ENCODE peak calls at places on chromosomes 1 and 21, in six cellular contexts. B, F, L, M, I and U are unnamed samples.

GRCh38 chr1:14441302-14441741 is 157.2 kb upstream of the KAZN start:
- DNase-seq in B (no peak), F (no peak), L (no peak), M (peak), I (no peak), U (peak)

GRCh38 chr1:176073524-176074157 is 133.4 kb downstream of the COP1 start:
- DNase-seq in B (no peak), F (no peak), L (peak), M (peak), I (no peak), U (peak)

GRCh38 chr1:203287109-203287893 is 18.0 kb upstream of the BTG2 start:
- DNase-seq in B (peak), F (no peak), L (peak), M (no peak), I (peak), U (no peak)

GRCh38 chr21:27725916-27726315 is 759.0 kb upstream of the ADAMTS5 start:
- DNase-seq in B (no peak), F (no peak), L (no peak), M (peak), I (no peak), U (peak)

GRCh38 chr1:10537082-10537766 is 62.5 kb downstream of the PEX14 start:
- DNase-seq in B (no peak), F (no peak), L (no peak), M (no peak), I (no peak), U (no peak)

GRCh38 chr1:245124644-245125043 is 30.1 kb upstream of the KIF26B start:
- DNase-seq in B (no peak), F (no peak), L (no peak), M (no peak), I (no peak), U (no peak)

GRCh38 chr21:44333701-44334636 is 5.2 kb downstream of the CFAP410 start:
- DNase-seq in B (no peak), F (no peak), L (no peak), M (no peak), I (no peak), U (no peak)

GRCh38 chr1:16073490-16074104 is at the start of gene FAM131C:
- DNase-seq in B (no peak), F (no peak), L (peak), M (no peak), I (peak), U (no peak)

GRCh38 chr1:24166988-24167387 is 20.1 kb downstream of the IFNLR1 start:
- DNase-seq in B (no peak), F (no peak), L (no peak), M (no peak), I (no peak), U (no peak)

GRCh38 chr21:29091032-29091431 is 17.6 kb upstream of the CCT8 start:
- DNase-seq in B (no peak), F (no peak), L (no peak), M (peak), I (no peak), U (peak)

GRCh38 chr1:60280256-60280655 is 206.7 kb upstream of the C1orf87 start:
- DNase-seq in B (no peak), F (no peak), L (no peak), M (no peak), I (no peak), U (peak)

GRCh38 chr1:24909388-24909898 is 20.6 kb downstream of the RUNX3 start:
- DNase-seq in B (peak), F (peak), L (no peak), M (peak), I (no peak), U (peak)

GRCh38 chr1:7967651-7968050 is 6.1 kb downstream of the PARK7 start:
- DNase-seq in B (no peak), F (no peak), L (no peak), M (no peak), I (no peak), U (no peak)

GRCh38 chr1:240245629-240246020 is 153.9 kb downstream of the FMN2 start:
- DNase-seq in B (no peak), F (no peak), L (no peak), M (no peak), I (no peak), U (no peak)

GRCh38 chr1:23344987-23345472 is 946 bp upstream of the HNRNPR start:
- DNase-seq in B (no peak), F (no peak), L (no peak), M (no peak), I (no peak), U (no peak)

GRCh38 chr1:65066766-65067490 is 81.1 kb upstream of the AK4 start:
- DNase-seq in B (peak), F (peak), L (peak), M (peak), I (peak), U (no peak)

GRCh38 chr1:11838349-11839272 is 9.0 kb downstream of the NPPA start:
- DNase-seq in B (peak), F (peak), L (peak), M (peak), I (peak), U (no peak)

GRCh38 chr1:80892452-80892995 is 908.2 kb upstream of the ADGRL2 start:
- DNase-seq in B (no peak), F (no peak), L (no peak), M (peak), I (no peak), U (no peak)

GRCh38 chr1:181587870-181588438 is 104.6 kb downstream of the CACNA1E start:
- DNase-seq in B (no peak), F (no peak), L (no peak), M (no peak), I (no peak), U (no peak)

GRCh38 chr1:197029749-197030148 is 37.3 kb downstream of the F13B start:
- DNase-seq in B (no peak), F (no peak), L (no peak), M (no peak), I (no peak), U (no peak)

GRCh38 chr21:35426484-35426883 is 377.4 kb upstream of the RUNX1 start:
- DNase-seq in B (no peak), F (no peak), L (no peak), M (no peak), I (no peak), U (no peak)

GRCh38 chr1:43309626-43310025 is 8.8 kb downstream of the TIE1 start:
- DNase-seq in B (no peak), F (no peak), L (no peak), M (no peak), I (no peak), U (no peak)

GRCh38 chr1:212454741-212455140 is 22.0 kb downstream of the NENF start:
- DNase-seq in B (no peak), F (no peak), L (no peak), M (no peak), I (no peak), U (no peak)

GRCh38 chr1:172680733-172681275 is 21.9 kb downstream of the FASLG start:
- DNase-seq in B (no peak), F (no peak), L (no peak), M (no peak), I (no peak), U (no peak)

GRCh38 chr1:154468480-154469240 is 33.4 kb upstream of the TDRD10 start:
- DNase-seq in B (no peak), F (no peak), L (no peak), M (no peak), I (no peak), U (no peak)

GRCh38 chr1:32886012-32886827 is at the start of gene HPCA:
- DNase-seq in B (peak), F (no peak), L (no peak), M (peak), I (no peak), U (no peak)

GRCh38 chr1:187474266-187474665 is 645.5 kb downstream of the PLA2G4A start:
- DNase-seq in B (no peak), F (no peak), L (no peak), M (peak), I (no peak), U (peak)

GRCh38 chr1:198934901-198935301 is 296.1 kb downstream of the PTPRC start:
- DNase-seq in B (no peak), F (no peak), L (peak), M (no peak), I (peak), U (no peak)

GRCh38 chr1:107739183-107739582 is 225.8 kb downstream of the VAV3 start:
- DNase-seq in B (no peak), F (no peak), L (peak), M (no peak), I (no peak), U (no peak)

DNA sequence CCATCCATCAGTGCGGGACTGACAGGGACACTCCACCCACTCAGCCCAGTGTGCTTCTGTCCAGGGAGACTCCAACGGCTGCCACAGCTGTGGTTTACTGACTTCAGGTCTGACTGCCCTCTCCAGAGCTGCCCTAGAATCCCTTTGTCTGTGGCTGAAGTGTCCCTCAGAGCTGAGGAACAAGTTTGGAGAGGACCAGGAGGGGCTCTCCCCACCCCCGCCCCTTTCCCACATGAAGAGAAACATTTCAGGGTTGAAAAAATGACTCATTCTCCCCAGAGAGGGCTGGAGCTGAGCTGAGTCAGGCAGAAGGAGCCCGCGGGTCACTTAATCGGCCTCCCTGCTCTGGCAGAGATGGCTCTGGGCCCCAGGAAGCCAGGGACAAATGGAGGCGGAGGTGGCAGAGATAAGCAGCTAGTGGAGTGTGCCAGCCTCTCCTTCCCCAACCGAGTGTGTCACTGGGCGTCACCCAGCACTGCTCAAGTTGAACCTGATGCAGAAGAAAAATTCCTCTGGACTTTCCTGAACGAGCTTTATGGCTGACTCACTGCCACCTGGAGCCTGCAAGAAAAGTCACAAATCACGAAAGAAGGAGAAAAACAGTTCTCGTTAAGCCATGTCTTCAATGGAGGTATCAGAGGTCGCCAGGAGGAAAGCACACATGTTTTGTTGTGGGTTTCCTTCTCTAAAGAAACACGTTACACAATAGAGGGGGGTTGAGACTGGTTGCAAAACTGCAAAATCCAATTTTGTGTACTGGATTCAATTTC is 34.3 kb upstream of the ECE1 start:
- DNase-seq in B (peak), F (peak), L (peak), M (peak), I (peak), U (peak)
- H3K4me3 ChIP-seq in B (peak), F (no peak), L (peak), M (no peak), I (peak), U (no peak)

GRCh38 chr1:30807318-30808066 is 49.9 kb upstream of the LAPTM5 start:
- DNase-seq in B (peak), F (no peak), L (no peak), M (no peak), I (no peak), U (peak)

GRCh38 chr1:30808067-30808662 is 50.6 kb upstream of the LAPTM5 start:
- DNase-seq in B (no peak), F (no peak), L (no peak), M (no peak), I (no peak), U (no peak)

GRCh38 chr1:30805301-30806003 is 47.9 kb upstream of the LAPTM5 start:
- DNase-seq in B (no peak), F (no peak), L (no peak), M (no peak), I (no peak), U (no peak)

GRCh38 chr1:30804822-30805221 is 47.2 kb upstream of the LAPTM5 start:
- DNase-seq in B (no peak), F (no peak), L (no peak), M (no peak), I (no peak), U (no peak)

GRCh38 chr1:30806381-30807317 is 49.1 kb upstream of the LAPTM5 start:
- DNase-seq in B (no peak), F (no peak), L (no peak), M (no peak), I (no peak), U (no peak)
- H3K4me3 ChIP-seq in B (peak), F (no peak), L (no peak), M (no peak), I (no peak), U (no peak)

DNA sequence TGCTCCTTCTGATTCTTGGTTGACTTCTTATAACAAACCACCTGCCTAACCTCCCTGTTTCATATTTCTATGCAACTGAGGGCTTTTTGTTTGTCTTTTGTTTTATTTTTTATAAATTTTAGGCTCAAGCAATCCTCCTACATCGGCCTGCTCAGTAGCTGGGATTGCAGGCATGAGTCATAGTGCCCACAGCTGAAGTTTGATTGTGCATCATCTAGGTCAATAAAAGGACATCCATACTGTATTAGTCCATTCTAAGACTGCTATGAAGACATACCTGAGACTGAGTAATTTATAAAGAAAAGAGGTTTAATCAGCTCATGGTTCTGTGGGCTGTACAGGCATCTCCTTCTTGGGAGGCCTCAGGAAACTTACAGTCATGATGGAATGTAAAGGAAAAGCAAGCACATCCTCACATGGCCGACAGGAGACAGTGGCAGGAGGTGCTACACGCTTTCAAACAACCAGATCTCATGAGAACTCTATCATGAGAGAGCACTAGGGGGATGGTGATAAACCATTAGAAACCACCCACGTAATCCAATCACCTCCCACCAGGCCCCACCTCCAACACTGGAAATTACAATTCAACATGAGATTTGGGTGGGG is 285.0 kb downstream of the SIPA1L2 start:
- DNase-seq in B (no peak), F (no peak), L (no peak), M (peak), I (no peak), U (no peak)
- H3K4me3 ChIP-seq in B (no peak), F (no peak), L (no peak), M (no peak), I (no peak), U (no peak)

GRCh38 chr1:200794506-200795065 is 55.9 kb downstream of the CAMSAP2 start:
- DNase-seq in B (no peak), F (no peak), L (no peak), M (no peak), I (no peak), U (no peak)
- H3K4me3 ChIP-seq in B (no peak), F (no peak), L (no peak), M (no peak), I (no peak), U (no peak)

DNA sequence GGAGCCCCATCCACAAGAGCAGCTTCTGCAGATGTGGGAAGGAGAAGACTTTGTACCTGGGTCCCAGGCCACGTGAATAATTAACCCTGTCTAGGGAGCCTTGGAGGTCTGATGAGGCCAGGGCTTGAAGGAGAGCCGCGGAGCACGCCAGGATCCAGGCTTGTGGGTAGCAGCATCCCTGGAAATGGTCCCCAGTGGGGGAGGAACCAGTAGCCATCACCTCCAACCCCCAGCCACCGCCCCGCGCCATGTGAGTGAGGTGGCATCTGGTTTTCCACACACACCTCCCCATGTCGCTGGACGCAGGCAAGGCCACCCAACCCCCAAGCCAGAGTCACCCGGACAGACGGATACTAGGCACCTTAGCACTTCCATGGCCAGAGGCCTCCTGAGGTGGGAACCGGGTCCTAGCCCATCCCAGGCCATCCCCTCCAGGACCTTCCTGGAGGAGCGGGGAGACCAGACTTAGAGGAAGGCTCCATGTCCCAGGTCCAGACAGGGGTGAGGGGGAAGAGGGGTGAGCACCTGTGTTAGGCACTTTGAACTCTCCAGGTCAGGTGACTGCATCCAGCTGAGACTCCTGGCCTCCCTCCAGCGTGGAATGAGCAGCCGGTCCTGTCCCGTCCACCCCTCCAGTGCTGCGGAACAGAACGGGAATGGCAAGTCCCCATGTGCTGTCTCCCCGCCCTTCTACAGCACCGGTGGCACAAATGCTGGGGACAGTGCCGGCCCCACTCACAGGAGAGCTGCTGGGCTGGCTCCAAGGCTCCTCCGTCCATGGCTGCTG is 53.2 kb downstream of the RIPK4 start:
- DNase-seq in B (no peak), F (no peak), L (no peak), M (no peak), I (no peak), U (no peak)
- H3K4me3 ChIP-seq in B (no peak), F (no peak), L (no peak), M (no peak), I (no peak), U (no peak)

GRCh38 chr1:226781937-226782609 is 43.0 kb upstream of the ITPKB start:
- DNase-seq in B (no peak), F (no peak), L (no peak), M (no peak), I (no peak), U (no peak)
- H3K4me3 ChIP-seq in B (no peak), F (no peak), L (no peak), M (no peak), I (no peak), U (no peak)

GRCh38 chr1:208084220-208084619 is 160.0 kb downstream of the PLXNA2 start:
- DNase-seq in B (no peak), F (no peak), L (no peak), M (no peak), I (no peak), U (no peak)

GRCh38 chr1:208085655-208086054 is 158.5 kb downstream of the PLXNA2 start:
- DNase-seq in B (no peak), F (no peak), L (no peak), M (no peak), I (no peak), U (no peak)

GRCh38 chr1:208088319-208088718 is 155.9 kb downstream of the PLXNA2 start:
- DNase-seq in B (no peak), F (no peak), L (no peak), M (no peak), I (no peak), U (no peak)

GRCh38 chr1:208084764-208085163 is 159.4 kb downstream of the PLXNA2 start:
- DNase-seq in B (no peak), F (no peak), L (no peak), M (no peak), I (no peak), U (no peak)

GRCh38 chr1:208086116-208086515 is 158.1 kb downstream of the PLXNA2 start:
- DNase-seq in B (no peak), F (no peak), L (no peak), M (peak), I (no peak), U (no peak)
- H3K4me3 ChIP-seq in B (peak), F (peak), L (no peak), M (no peak), I (peak), U (peak)

GRCh38 chr1:246690100-246690499 is 34.1 kb upstream of the SCCPDH start:
- DNase-seq in B (no peak), F (no peak), L (no peak), M (no peak), I (no peak), U (no peak)
- H3K4me3 ChIP-seq in B (peak), F (no peak), L (no peak), M (no peak), I (no peak), U (peak)

GRCh38 chr1:2133879-2134215 is 60.7 kb downstream of the FAAP20 start:
- DNase-seq in B (peak), F (no peak), L (no peak), M (no peak), I (no peak), U (no peak)
- H3K4me3 ChIP-seq in B (peak), F (peak), L (peak), M (peak), I (no peak), U (peak)